ENCODE peak calls at places on chromosomes 6 and 20, in nine cellular contexts. U, Y, W, V, R, H, P, I and E are unnamed samples.

GRCh38 chr20:23162887-23163286 is 76.8 kb upstream of the CD93 start:
- DNase-seq in Y (no peak), I (no peak), W (no peak), V (no peak), H (no peak), R (no peak), U (no peak), P (no peak), E (no peak)

GRCh38 chr6:141851063-141851462 is 281.7 kb upstream of the GJE1 start:
- DNase-seq in Y (no peak), H (no peak), U (no peak), W (no peak), P (no peak), V (no peak), R (no peak), I (no peak), E (no peak)

GRCh38 chr6:81401970-81402690 is 350.4 kb downstream of the TENT5A start:
- DNase-seq in U (no peak), Y (no peak), H (peak; percentile 1), V (no peak), P (no peak), W (peak; percentile 69), I (peak; percentile 23), R (no peak), E (peak; percentile 8)

GRCh38 chr20:15236812-15237211 is 899.4 kb upstream of the FLRT3 start:
- DNase-seq in P (peak; percentile 43), R (peak; percentile 1), W (peak; percentile 38), H (peak; percentile 1), U (peak; percentile 64), Y (no peak), V (no peak), I (peak; percentile 52), E (peak; percentile 7)

GRCh38 chr20:47493175-47493953 is 8.3 kb upstream of the NCOA3 start:
- DNase-seq in R (peak; percentile 26), V (peak; percentile 47), P (peak; percentile 24), H (peak; percentile 57), I (peak; percentile 77), W (peak; percentile 83), Y (peak; percentile 65), U (peak; percentile 90), E (peak; percentile 76)

GRCh38 chr6:120854583-120854982 is 479.7 kb downstream of the TBC1D32 start:
- DNase-seq in H (no peak), W (no peak), U (no peak), V (no peak), R (no peak), Y (no peak), I (no peak), P (no peak), E (no peak)

GRCh38 chr6:7959453-7959852 is 48.9 kb upstream of the TXNDC5 start:
- DNase-seq in P (no peak), Y (no peak), H (no peak), W (no peak), U (no peak), R (no peak), V (no peak), I (no peak), E (no peak)

GRCh38 chr6:128491041-128491642 is 29.3 kb downstream of the PTPRK start:
- DNase-seq in V (no peak), H (no peak), P (peak; percentile 57), W (peak; percentile 30), R (no peak), U (peak; percentile 45), I (no peak), Y (no peak), E (peak; percentile 40)

GRCh38 chr20:10673176-10673830 is 496 bp downstream of the JAG1 start:
- DNase-seq in I (no peak), R (no peak), V (no peak), W (peak; percentile 61), Y (peak; percentile 9), U (peak; percentile 55), H (peak; percentile 46), P (peak; percentile 24), E (peak; percentile 47)

GRCh38 chr6:164085552-164086325 is 671.2 kb downstream of the QKI start:
- DNase-seq in W (peak; percentile 9), V (no peak), I (peak; percentile 82), Y (no peak), P (no peak), H (no peak), R (no peak), U (peak; percentile 56), E (peak; percentile 93)

GRCh38 chr6:86937219-86938079 is at the start of gene HTR1E:
- DNase-seq in U (peak; percentile 64), R (no peak), W (peak; percentile 42), V (no peak), Y (no peak), H (peak; percentile 43), P (peak; percentile 15), I (peak; percentile 17), E (peak; percentile 6)

GRCh38 chr6:24824142-24824755 is 25.5 kb upstream of the ARMH2 start:
- DNase-seq in I (peak; percentile 38), R (no peak), P (no peak), V (no peak), Y (no peak), U (no peak), W (no peak), H (no peak), E (no peak)

GRCh38 chr6:41767112-41767946 is 12.4 kb downstream of the FRS3 start:
- DNase-seq in R (no peak), H (peak; percentile 95), W (peak; percentile 84), V (no peak), P (no peak), I (peak; percentile 77), Y (no peak), U (peak; percentile 51), E (peak; percentile 92)

GRCh38 chr6:122753688-122754056 is 25.8 kb upstream of the FABP7 start:
- DNase-seq in I (peak; percentile 26), H (no peak), R (no peak), V (no peak), U (no peak), P (no peak), W (no peak), Y (no peak), E (peak; percentile 20)

GRCh38 chr20:7492257-7492656 is 448.0 kb downstream of the HAO1 start:
- DNase-seq in R (no peak), V (no peak), I (no peak), W (no peak), Y (no peak), U (no peak), H (no peak), P (no peak), E (no peak)

GRCh38 chr6:137216106-137216505 is 3.1 kb downstream of the IFNGR1 start:
- DNase-seq in U (no peak), R (no peak), Y (no peak), P (no peak), W (peak; percentile 45), V (no peak), H (peak; percentile 52), I (peak; percentile 65), E (no peak)

GRCh38 chr20:32906200-32906599 is 47.5 kb downstream of the EFCAB8 start:
- DNase-seq in W (no peak), Y (no peak), R (no peak), I (no peak), P (no peak), H (no peak), V (no peak), U (no peak), E (no peak)

GRCh38 chr6:157528931-157529653 is 148.1 kb downstream of the ZDHHC14 start:
- DNase-seq in V (no peak), U (no peak), I (peak; percentile 86), Y (no peak), R (no peak), H (no peak), P (peak; percentile 73), W (peak; percentile 73), E (peak; percentile 30)

GRCh38 chr6:6730831-6731230 is 142.3 kb downstream of the LY86 start:
- DNase-seq in R (no peak), I (peak; percentile 97), W (peak; percentile 91), H (peak; percentile 64), U (peak; percentile 61), V (no peak), Y (no peak), P (peak; percentile 65), E (peak; percentile 93)

GRCh38 chr20:37351689-37352610 is 6.0 kb downstream of the SRC start:
- DNase-seq in V (no peak), W (no peak), U (no peak), P (no peak), I (no peak), Y (no peak), R (no peak), H (no peak), E (no peak)

GRCh38 chr6:29633532-29633901 is 534 bp upstream of the GABBR1 start:
- DNase-seq in V (no peak), W (no peak), U (no peak), Y (no peak), H (no peak), R (no peak), I (no peak), P (no peak), E (peak; percentile 11)

GRCh38 chr6:41655706-41656668 is 17.7 kb downstream of the MDFI start:
- DNase-seq in R (no peak), V (no peak), W (peak; percentile 74), Y (no peak), P (no peak), H (no peak), U (no peak), I (no peak), E (no peak)

GRCh38 chr6:21595265-21595950 is 1.9 kb downstream of the SOX4 start:
- DNase-seq in Y (peak; percentile 22), R (peak; percentile 3), H (peak; percentile 26), W (peak; percentile 37), V (no peak), I (peak; percentile 14), U (peak; percentile 51), P (peak; percentile 19), E (no peak)

GRCh38 chr6:41680182-41680965 is 42.1 kb downstream of the MDFI start:
- DNase-seq in P (no peak), R (no peak), W (no peak), I (no peak), H (no peak), Y (no peak), V (no peak), U (no peak), E (no peak)

GRCh38 chr6:134295953-134296553 is 21.9 kb downstream of the SGK1 start:
- DNase-seq in R (no peak), U (no peak), V (no peak), I (peak; percentile 99), P (peak; percentile 71), Y (no peak), H (peak; percentile 99), W (peak; percentile 100), E (peak; percentile 98)

GRCh38 chr20:42319614-42320013 is 701.4 kb upstream of the CHD6 start:
- DNase-seq in R (no peak), P (no peak), W (no peak), U (no peak), V (no peak), H (no peak), Y (no peak), I (no peak), E (no peak)

GRCh38 chr6:122817766-122818165 is 28.7 kb downstream of the SMPDL3A start:
- DNase-seq in W (no peak), I (peak; percentile 10), P (peak; percentile 42), U (no peak), R (no peak), H (no peak), Y (no peak), V (no peak), E (no peak)

GRCh38 chr6:2792330-2792729 is 27.1 kb downstream of the WRNIP1 start:
- DNase-seq in R (no peak), V (no peak), W (peak; percentile 89), U (peak; percentile 43), P (no peak), H (peak; percentile 67), Y (no peak), I (peak; percentile 24), E (peak; percentile 14)

GRCh38 chr6:131258816-131259476 is 123.7 kb downstream of the AKAP7 start:
- DNase-seq in Y (no peak), I (no peak), W (peak; percentile 14), P (peak; percentile 72), U (peak; percentile 23), H (no peak), R (no peak), V (no peak), E (peak; percentile 61)

GRCh38 chr20:34562643-34563042 is 4.1 kb downstream of the MAP1LC3A start:
- DNase-seq in P (peak; percentile 42), Y (no peak), U (no peak), H (peak; percentile 64), W (no peak), V (no peak), I (peak; percentile 26), R (no peak), E (peak; percentile 35)

GRCh38 chr20:59518881-59519706 is 85.2 kb upstream of the PHACTR3 start:
- DNase-seq in V (no peak), W (peak; percentile 58), H (peak; percentile 69), Y (peak; percentile 8), R (no peak), U (peak; percentile 60), I (peak; percentile 55), P (peak; percentile 49), E (peak; percentile 60)